ENCODE peak calls at places on chromosomes 16 and 17, in five cellular contexts. E, D, G, Z and P are unnamed samples.

GRCh38 chr17:75094871-75095399 is 7.2 kb downstream of the SLC16A5 start:
- DNase-seq in E (no peak), D (no peak), G (no peak), Z (no peak), P (no peak)

GRCh38 chr17:81964081-81964849 is 3.3 kb upstream of the NOTUM start:
- DNase-seq in E (no peak), D (no peak), G (no peak), Z (no peak), P (no peak)

GRCh38 chr17:42744283-42744805 is 496 bp downstream of the EZH1 start:
- DNase-seq in E (peak; percentile 72), D (peak; percentile 51), G (peak; percentile 73), Z (peak; percentile 42), P (peak; percentile 25)

GRCh38 chr16:86584071-86584685 is 5.8 kb downstream of the FOXL1 start:
- DNase-seq in E (no peak), D (no peak), G (no peak), Z (no peak), P (no peak)

GRCh38 chr16:50152386-50152806 is 710 bp upstream of the TENT4B start:
- DNase-seq in E (no peak), D (no peak), G (no peak), Z (peak; percentile 29), P (no peak)

GRCh38 chr17:79792371-79792871 is 4.5 kb downstream of the CBX8 start:
- DNase-seq in E (peak; percentile 54), D (no peak), G (no peak), Z (no peak), P (no peak)

GRCh38 chr17:73798111-73798748 is 154.0 kb upstream of the SDK2 start:
- DNase-seq in E (no peak), D (peak; percentile 59), G (no peak), Z (peak; percentile 100), P (no peak)

GRCh38 chr17:42436401-42436800 is 13.3 kb upstream of the CAVIN1 start:
- DNase-seq in E (no peak), D (no peak), G (no peak), Z (peak; percentile 99), P (peak; percentile 65)

GRCh38 chr16:3961449-3961849 is 80.9 kb upstream of the CREBBP start:
- DNase-seq in E (peak; percentile 48), D (no peak), G (peak; percentile 35), Z (no peak), P (peak; percentile 24)
- H3K27ac ChIP-seq in E (no peak overlapping the region), D (peak overlapping the region; percentile 50), G (no peak overlapping the region), Z (peak overlapping the region; percentile 84), P (peak overlapping the region; percentile 77)

GRCh38 chr17:179066-179432 is 2.4 kb downstream of the DOC2B start:
- DNase-seq in E (no peak), D (no peak), G (no peak), Z (no peak), P (no peak)

GRCh38 chr17:179721-180379 is 1.6 kb downstream of the DOC2B start:
- DNase-seq in E (peak; percentile 43), D (no peak), G (no peak), Z (no peak), P (no peak)

GRCh38 chr17:182164-182751 is 808 bp upstream of the DOC2B start:
- DNase-seq in E (peak; percentile 44), D (no peak), G (no peak), Z (no peak), P (no peak)

GRCh38 chr17:181213-182163 is at the start of gene DOC2B:
- DNase-seq in E (peak; percentile 74), D (no peak), G (no peak), Z (no peak), P (peak; percentile 22)

DNA sequence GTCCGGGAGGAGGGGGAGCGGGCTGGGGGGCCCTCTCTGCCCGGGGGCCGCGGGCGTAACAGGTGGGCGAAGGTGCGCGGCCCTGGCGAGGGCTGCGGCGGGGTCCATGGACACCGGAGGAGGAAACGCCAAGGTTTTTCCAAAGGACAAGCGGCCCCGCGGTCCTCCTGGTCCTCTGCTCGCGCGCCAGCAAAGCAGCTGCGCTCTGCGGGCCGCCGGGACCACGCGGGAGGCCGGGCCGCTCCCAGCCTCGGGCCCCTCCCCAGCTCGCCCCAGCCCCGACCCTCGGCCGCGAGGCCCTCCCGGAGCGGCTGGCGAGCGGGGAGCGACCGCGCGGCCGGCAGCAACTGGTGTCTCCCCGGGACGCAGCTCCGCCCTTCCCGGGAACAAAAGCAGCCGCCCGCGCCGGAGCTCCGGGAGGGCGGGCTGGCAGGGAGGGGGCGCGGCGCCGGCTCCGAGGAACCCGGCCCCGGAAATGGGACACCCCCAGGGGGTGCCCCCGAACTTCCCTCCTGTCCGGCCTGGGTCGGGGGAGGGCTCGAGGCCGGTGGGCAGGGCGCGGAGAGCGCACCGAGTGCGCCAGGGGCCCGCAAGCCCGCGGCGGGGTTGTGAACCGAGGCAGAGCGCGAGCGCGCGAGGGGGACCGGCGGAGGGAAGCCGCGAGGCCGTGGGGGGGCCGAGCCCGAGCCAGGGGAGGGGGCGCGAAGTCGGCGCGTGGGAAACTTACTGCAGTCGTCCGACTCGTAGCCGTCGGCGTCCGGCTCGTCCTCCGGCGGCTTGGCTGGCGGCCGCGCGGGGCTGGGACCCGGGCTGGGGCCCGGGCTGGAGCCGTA is 854 bp downstream of the DOC2B start:
- DNase-seq in E (peak; percentile 56), D (no peak), G (no peak), Z (no peak), P (no peak)
- TF ChIP-seq EZH2 in E (peak; percentile 53), D (no peak), G (no peak), Z (no peak), P (peak; percentile 73)

GRCh38 chr17:40707720-40708119 is 4.2 kb upstream of the KRT24 start:
- DNase-seq in E (no peak), D (peak; percentile 69), G (no peak), Z (peak; percentile 23), P (no peak)

GRCh38 chr17:40699880-40700279 is 3.7 kb downstream of the KRT24 start:
- DNase-seq in E (no peak), D (no peak), G (no peak), Z (no peak), P (no peak)

GRCh38 chr17:40702271-40702670 is 1.3 kb downstream of the KRT24 start:
- DNase-seq in E (no peak), D (peak; percentile 79), G (no peak), Z (no peak), P (no peak)

GRCh38 chr17:40703652-40704051 is at the start of gene KRT24:
- DNase-seq in E (no peak), D (no peak), G (no peak), Z (no peak), P (no peak)

DNA sequence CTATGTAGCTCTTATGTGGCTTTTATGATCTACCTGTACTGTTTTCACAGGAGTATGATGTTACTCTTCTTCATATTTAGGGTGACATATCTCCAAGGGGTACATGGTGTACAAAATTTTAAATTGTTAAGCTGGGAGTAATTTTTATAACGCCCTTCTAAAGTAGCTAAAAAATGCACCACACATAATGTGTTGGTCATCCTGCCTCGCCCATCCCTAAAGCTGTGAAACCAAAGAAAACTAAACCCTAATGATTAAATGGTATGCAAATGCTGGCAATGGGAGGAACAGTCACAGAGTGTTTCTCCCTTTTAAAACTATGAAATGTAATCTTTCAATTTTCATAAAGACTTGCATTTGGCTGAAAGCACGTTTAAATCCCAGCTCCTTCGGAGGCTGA is 2.0 kb upstream of the KRT24 start:
- DNase-seq in E (no peak), D (peak; percentile 67), G (no peak), Z (no peak), P (no peak)
- H3K27ac ChIP-seq in E (no peak overlapping the region), D (peak overlapping the region; percentile 68), G (no peak overlapping the region), Z (no peak overlapping the region), P (no peak overlapping the region)

GRCh38 chr17:61411944-61412859 is 12.6 kb downstream of the TBX2 start:
- DNase-seq in E (peak; percentile 78), D (peak; percentile 63), G (peak; percentile 81), Z (peak; percentile 90), P (peak; percentile 85)
- TF ChIP-seq EZH2 in E (peak; percentile 59), D (no peak), G (no peak), Z (no peak), P (no peak)

GRCh38 chr16:84885024-84885910 is 65.5 kb downstream of the CRISPLD2 start:
- DNase-seq in E (peak; percentile 58), D (no peak), G (no peak), Z (no peak), P (no peak)
- H3K27ac ChIP-seq in E (peak overlapping the region; percentile 68), D (peak overlapping the region; percentile 51), G (no peak overlapping the region), Z (no peak overlapping the region), P (no peak overlapping the region)

DNA sequence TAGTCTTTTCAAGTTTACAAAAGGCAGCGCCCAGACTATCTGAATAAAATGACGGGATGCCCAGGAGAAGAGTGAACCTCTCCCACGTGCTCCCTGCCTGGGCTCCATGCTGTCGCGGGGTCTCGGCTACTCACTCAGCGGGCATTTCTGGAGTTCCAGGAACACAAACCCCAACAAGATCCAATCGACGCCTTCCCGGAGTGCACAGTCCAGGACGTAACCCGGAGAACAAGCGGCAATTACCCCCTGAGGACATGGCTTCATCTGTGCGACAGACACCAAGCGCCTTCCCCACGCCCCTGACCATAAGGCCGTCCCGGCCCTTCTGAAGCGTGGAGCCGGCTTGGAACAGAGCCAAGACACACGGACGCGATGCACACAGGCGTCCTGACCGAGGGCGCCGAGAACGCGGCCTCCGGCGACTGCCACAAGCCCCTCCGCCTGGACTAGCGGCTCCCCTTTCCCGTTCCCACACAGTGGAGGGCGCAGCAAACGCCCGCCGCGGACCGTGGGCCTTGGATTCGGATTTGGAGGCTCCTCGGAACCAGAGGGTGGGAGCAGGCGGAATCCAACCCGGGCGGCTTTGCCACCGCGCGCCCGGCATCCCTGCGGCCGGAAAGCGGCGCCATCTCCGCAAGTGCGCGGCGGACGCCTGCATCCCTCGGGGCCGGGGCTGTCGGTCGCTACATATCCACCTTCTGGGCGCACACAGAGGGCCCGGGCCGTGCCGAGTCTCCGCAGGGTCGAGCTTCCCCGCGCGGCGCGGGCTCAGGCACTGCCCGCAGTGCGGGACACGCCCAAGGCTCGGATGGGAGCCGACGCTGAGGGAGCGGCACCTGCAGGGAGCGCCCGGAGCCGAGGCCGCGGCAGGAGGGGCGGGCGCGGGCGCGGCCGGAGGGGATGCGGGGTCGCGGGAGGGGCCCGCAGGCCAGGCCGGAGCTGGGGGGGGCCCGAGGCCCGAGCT is 725 bp downstream of the ABCA3 start:
- DNase-seq in E (peak; percentile 66), D (no peak), G (peak; percentile 66), Z (peak; percentile 6), P (peak; percentile 47)
- TF ChIP-seq EZH2 in E (peak; percentile 59), D (no peak), G (no peak), Z (no peak), P (no peak)

GRCh38 chr16:81140930-81141780 is 45.0 kb upstream of the GCSH start:
- DNase-seq in E (peak; percentile 75), D (no peak), G (peak; percentile 57), Z (no peak), P (no peak)
- H3K27ac ChIP-seq in E (no peak overlapping the region), D (peak overlapping the region; percentile 98), G (no peak overlapping the region), Z (no peak overlapping the region), P (no peak overlapping the region)